ENCODE peak calls at places on chromosomes 5 and 9, in five cellular contexts. One of them, this sample, is unnamed.

GRCh38 chr9:121253821-121254471 is 14.0 kb upstream of the GSN start:
- DNase-seq in HCT116: no peak
- DNase-seq in H1: no peak
- DNase-seq in K562: no peak
- DNase-seq in GM12878: no peak
- DNase-seq in this sample: no peak

GRCh38 chr5:82815871-82816270 is 261.3 kb downstream of the TMEM167A start:
- DNase-seq in HCT116: no peak
- DNase-seq in H1: no peak
- DNase-seq in K562: no peak
- DNase-seq in GM12878: no peak
- DNase-seq in this sample: no peak

GRCh38 chr9:133737071-133737773 is 930 bp downstream of the SARDH start:
- DNase-seq in HCT116: no peak
- DNase-seq in H1: no peak
- DNase-seq in K562: no peak
- DNase-seq in GM12878: no peak
- DNase-seq in this sample: no peak

GRCh38 chr5:147763791-147764525 is 18.6 kb downstream of the JAKMIP2 start:
- DNase-seq in HCT116: no peak
- DNase-seq in H1: no peak
- DNase-seq in K562: no peak
- DNase-seq in GM12878: no peak
- DNase-seq in this sample: peak; percentile 15

GRCh38 chr9:137243626-137244485 is 2.8 kb downstream of the TUBB4B start:
- DNase-seq in HCT116: no peak
- DNase-seq in H1: peak; percentile 50
- DNase-seq in K562: no peak
- DNase-seq in GM12878: no peak
- DNase-seq in this sample: no peak

GRCh38 chr9:16344343-16344742 is 526.1 kb downstream of the BNC2 start:
- DNase-seq in HCT116: no peak
- DNase-seq in H1: no peak
- DNase-seq in K562: no peak
- DNase-seq in GM12878: no peak
- DNase-seq in this sample: no peak

GRCh38 chr9:4116708-4117460 is 183.0 kb downstream of the GLIS3 start:
- DNase-seq in HCT116: no peak
- DNase-seq in H1: no peak
- DNase-seq in K562: no peak
- DNase-seq in GM12878: no peak
- DNase-seq in this sample: no peak

GRCh38 chr9:129125478-129125877 is 14.3 kb downstream of the PTPA start:
- DNase-seq in HCT116: peak; percentile 46
- DNase-seq in H1: no peak
- DNase-seq in K562: no peak
- DNase-seq in GM12878: no peak
- DNase-seq in this sample: no peak

GRCh38 chr5:126443374-126443851 is 20.2 kb downstream of the GRAMD2B start:
- DNase-seq in HCT116: no peak
- DNase-seq in H1: no peak
- DNase-seq in K562: no peak
- DNase-seq in GM12878: peak; percentile 75
- DNase-seq in this sample: peak; percentile 29

GRCh38 chr9:130271473-130271872 is 5.9 kb downstream of the HMCN2 start:
- DNase-seq in HCT116: no peak
- DNase-seq in H1: no peak
- DNase-seq in K562: no peak
- DNase-seq in GM12878: no peak
- DNase-seq in this sample: no peak
- TF ChIP-seq MAX in HCT116: no peak
- TF ChIP-seq MAX in H1: no peak
- TF ChIP-seq MAX in K562: no peak
- TF ChIP-seq MAX in GM12878: no peak
- TF ChIP-seq MAX in this sample: no peak

GRCh38 chr5:51387854-51388320 is 4.6 kb downstream of the ISL1 start:
- DNase-seq in HCT116: no peak
- DNase-seq in H1: no peak
- DNase-seq in K562: no peak
- DNase-seq in GM12878: no peak
- DNase-seq in this sample: no peak
- TF ChIP-seq ZNF274 in HCT116: no peak
- TF ChIP-seq ZNF274 in H1: no peak
- TF ChIP-seq ZNF274 in K562: no peak
- TF ChIP-seq ZNF274 in GM12878: no peak
- TF ChIP-seq ZNF274 in this sample: no peak

GRCh38 chr5:13783731-13784130 is 160.8 kb downstream of the DNAH5 start:
- DNase-seq in HCT116: no peak
- DNase-seq in H1: no peak
- DNase-seq in K562: no peak
- DNase-seq in GM12878: no peak
- DNase-seq in this sample: no peak
- TF ChIP-seq MAX in HCT116: no peak
- TF ChIP-seq MAX in H1: no peak
- TF ChIP-seq MAX in K562: no peak
- TF ChIP-seq MAX in GM12878: no peak
- TF ChIP-seq MAX in this sample: no peak

GRCh38 chr5:135100431-135100830 is 66.4 kb upstream of the PITX1 start:
- DNase-seq in HCT116: no peak
- DNase-seq in H1: no peak
- DNase-seq in K562: no peak
- DNase-seq in GM12878: no peak
- DNase-seq in this sample: no peak

GRCh38 chr5:135100011-135100410 is 66.0 kb upstream of the PITX1 start:
- DNase-seq in HCT116: no peak
- DNase-seq in H1: no peak
- DNase-seq in K562: no peak
- DNase-seq in GM12878: no peak
- DNase-seq in this sample: no peak

GRCh38 chr5:135106136-135106535 is 72.1 kb upstream of the PITX1 start:
- DNase-seq in HCT116: no peak
- DNase-seq in H1: no peak
- DNase-seq in K562: no peak
- DNase-seq in GM12878: no peak
- DNase-seq in this sample: no peak

GRCh38 chr5:135105105-135105484 is 71.1 kb upstream of the PITX1 start:
- DNase-seq in HCT116: no peak
- DNase-seq in H1: no peak
- DNase-seq in K562: no peak
- DNase-seq in GM12878: no peak
- DNase-seq in this sample: no peak

GRCh38 chr5:135102716-135103696 is 69.0 kb upstream of the PITX1 start:
- DNase-seq in HCT116: no peak
- DNase-seq in H1: no peak
- DNase-seq in K562: no peak
- DNase-seq in GM12878: no peak
- DNase-seq in this sample: no peak
- TF ChIP-seq ZNF274 in HCT116: no peak
- TF ChIP-seq ZNF274 in H1: no peak
- TF ChIP-seq ZNF274 in K562: no peak
- TF ChIP-seq ZNF274 in GM12878: no peak
- TF ChIP-seq ZNF274 in this sample: no peak